ENCODE peak calls at places on chromosomes 12 and 14, in four cellular contexts. Q is mammary epithelial cell, G is fibroblast of lung, X is mucosa of descending colon. Y is an unnamed sample.

GRCh38 chr14:38198425-38198824 is 9.3 kb upstream of the SSTR1 start:
- DNase-seq in G (peak; percentile 12), Q (no peak), X (no peak), Y (no peak)

GRCh38 chr12:5000658-5001390 is 42.9 kb upstream of the KCNA5 start:
- DNase-seq in Q (no peak), X (no peak), G (no peak), Y (no peak)

GRCh38 chr12:122062832-122063690 is 15.5 kb upstream of the MLXIP start:
- DNase-seq in X (no peak), Q (peak; percentile 76), G (peak; percentile 61), Y (peak; percentile 82)

GRCh38 chr12:59459966-59460365 is 135.9 kb upstream of the SLC16A7 start:
- DNase-seq in G (peak; percentile 65), Q (peak; percentile 37), X (no peak), Y (peak; percentile 34)

GRCh38 chr12:105418232-105418631 is 87.7 kb downstream of the C12orf75 start:
- DNase-seq in Q (peak; percentile 83), G (peak; percentile 96), X (no peak), Y (peak; percentile 98)

GRCh38 chr14:106080922-106081321 is 554.5 kb downstream of the TMEM121 start:
- DNase-seq in Q (no peak), X (no peak), G (no peak), Y (no peak)

GRCh38 chr12:97957109-97957508 is 494.5 kb downstream of the RMST start:
- DNase-seq in Q (no peak), X (no peak), G (no peak), Y (no peak)

GRCh38 chr12:131513606-131514005 is 197.3 kb upstream of the SFSWAP start:
- DNase-seq in G (no peak), Q (no peak), X (no peak), Y (no peak)

GRCh38 chr12:115388139-115388538 is 704.2 kb upstream of the TBX3 start:
- DNase-seq in X (no peak), Q (no peak), G (no peak), Y (no peak)

GRCh38 chr12:30753761-30754382 is 879 bp downstream of the CAPRIN2 start:
- DNase-seq in X (no peak), Q (peak; percentile 35), G (peak; percentile 56), Y (peak; percentile 26)

GRCh38 chr14:52862652-52863338 is 71.4 kb upstream of the GNPNAT1 start:
- DNase-seq in G (peak; percentile 85), X (no peak), Q (peak; percentile 35), Y (no peak)

GRCh38 chr12:6963741-6964446 is 6.6 kb downstream of the PHB2 start:
- DNase-seq in X (peak; percentile 77), G (no peak), Q (no peak), Y (no peak)

GRCh38 chr14:81485372-81485771 is 48.3 kb downstream of the SEL1L start:
- DNase-seq in G (no peak), X (no peak), Q (no peak), Y (no peak)

GRCh38 chr12:60266381-60266852 is 670.6 kb downstream of the SLC16A7 start:
- DNase-seq in Q (peak; percentile 74), G (peak; percentile 88), X (no peak), Y (no peak)

GRCh38 chr14:65933400-65934068 is 521.0 kb downstream of the FUT8 start:
- DNase-seq in X (no peak), G (no peak), Q (no peak), Y (no peak)

GRCh38 chr14:24439830-24440605 is 2.6 kb downstream of the SDR39U1 start:
- DNase-seq in G (no peak), Q (no peak), X (no peak), Y (no peak)

GRCh38 chr14:22089940-22090339 is 416.3 kb upstream of the OR4E1 start:
- DNase-seq in Q (no peak), X (no peak), G (no peak), Y (no peak)

GRCh38 chr14:21098134-21098891 is at the start of gene ZNF219:
- DNase-seq in Q (peak; percentile 74), X (peak; percentile 75), G (peak; percentile 48), Y (peak; percentile 76)

GRCh38 chr12:120692524-120693033 is 5.6 kb downstream of the MLEC start:
- DNase-seq in X (no peak), G (peak; percentile 12), Q (no peak), Y (no peak)

GRCh38 chr14:90506748-90507147 is 109.9 kb downstream of the CALM1 start:
- DNase-seq in X (no peak), Q (no peak), G (no peak), Y (no peak)

GRCh38 chr14:97368900-97369564 is 571.9 kb downstream of the VRK1 start:
- DNase-seq in Q (no peak), G (no peak), X (no peak), Y (no peak)

GRCh38 chr14:103887557-103888115 is 40.3 kb upstream of the PPP1R13B start:
- DNase-seq in X (no peak), Q (no peak), G (no peak), Y (no peak)

GRCh38 chr12:103814436-103814835 is 26.6 kb downstream of the NT5DC3 start:
- DNase-seq in Q (no peak), G (peak; percentile 52), X (no peak), Y (no peak)

GRCh38 chr12:22981711-22982110 is 356.7 kb downstream of the ETNK1 start:
- DNase-seq in G (peak; percentile 24), X (no peak), Q (peak; percentile 15), Y (peak; percentile 29)

GRCh38 chr14:36942522-36943245 is 229.7 kb downstream of the SLC25A21 start:
- DNase-seq in G (peak; percentile 56), Q (peak; percentile 62), X (no peak), Y (no peak)

GRCh38 chr14:85387181-85387580 is 142.8 kb upstream of the FLRT2 start:
- DNase-seq in G (no peak), Q (peak; percentile 4), X (no peak), Y (peak; percentile 3)

GRCh38 chr14:62763951-62764350 is 281.3 kb downstream of the KCNH5 start:
- DNase-seq in G (peak; percentile 65), X (no peak), Q (no peak), Y (no peak)

GRCh38 chr12:29709056-29709455 is 74.7 kb downstream of the TMTC1 start:
- DNase-seq in Q (no peak), G (peak; percentile 21), X (no peak), Y (no peak)

GRCh38 chr12:132373967-132374820 is 44.8 kb upstream of the GALNT9 start:
- DNase-seq in Q (no peak), G (no peak), X (peak; percentile 27), Y (no peak)

GRCh38 chr12:31317471-31318397 is 8.2 kb downstream of the SINHCAF start:
- DNase-seq in X (no peak), Q (peak; percentile 33), G (peak; percentile 35), Y (peak; percentile 25)

GRCh38 chr14:26905219-26905618 is 307.4 kb upstream of the NOVA1 start:
- DNase-seq in G (no peak), Q (no peak), X (no peak), Y (no peak)

GRCh38 chr14:104223810-104224515 is 85.6 kb downstream of the KIF26A start:
- DNase-seq in Q (no peak), X (peak; percentile 42), G (no peak), Y (no peak)

GRCh38 chr14:102949801-102950451 is 27.5 kb downstream of the AMN start:
- DNase-seq in G (peak; percentile 32), Q (no peak), X (peak; percentile 48), Y (no peak)

DNA sequence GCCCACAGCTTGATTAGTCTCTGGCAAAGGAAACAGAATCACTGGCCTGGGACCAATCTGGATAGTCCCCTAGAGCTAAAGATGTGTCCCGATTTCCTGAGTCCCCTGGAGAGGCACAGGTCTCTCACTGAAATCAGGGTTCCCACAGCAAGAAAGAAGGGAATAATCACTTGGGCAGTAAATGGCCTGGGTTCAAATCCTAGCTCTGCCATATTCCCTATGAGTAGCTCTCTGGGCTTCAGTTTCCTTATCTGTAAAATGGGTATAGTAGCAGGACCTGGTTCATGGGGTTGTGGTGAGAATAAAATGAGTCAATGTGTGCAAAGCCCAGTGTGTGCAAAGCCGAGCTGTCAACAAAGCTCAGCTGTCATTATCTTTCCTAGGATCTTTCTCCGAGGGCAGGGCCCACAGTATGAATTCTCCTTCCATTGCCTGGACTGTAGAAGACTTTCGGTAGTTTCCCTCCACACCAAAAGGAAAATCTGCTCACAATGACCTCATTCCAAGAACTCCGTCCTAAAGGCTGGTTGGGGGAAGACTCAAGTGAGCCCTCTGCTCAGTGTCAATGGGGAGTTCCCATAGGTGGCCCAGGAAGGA is 12.6 kb upstream of the NCOR2 start:
- DNase-seq in G (no peak), Q (no peak), X (no peak), Y (no peak)
- H3K4me1 ChIP-seq in G (no peaks in the 10 kb centered on the region), Q (peaks cover 24% of the 10 kb centered on the region), X (no peaks in the 10 kb centered on the region), Y (peaks cover 22% of the 10 kb centered on the region)

GRCh38 chr12:57775044-57775443 is 2.6 kb downstream of the EEF1AKMT3 start:
- DNase-seq in X (no peak), Q (no peak), G (no peak), Y (no peak)
- H3K4me1 ChIP-seq in X (peaks cover 14% of the 10 kb centered on the region), Q (peaks cover 15% of the 10 kb centered on the region), G (peaks cover 7% of the 10 kb centered on the region), Y (no peaks in the 10 kb centered on the region)

GRCh38 chr14:100239840-100240724 is 1.1 kb downstream of the YY1 start:
- DNase-seq in Q (peak; percentile 93), X (peak; percentile 92), G (peak; percentile 97), Y (peak; percentile 73)

GRCh38 chr14:100240725-100241032 is 1.7 kb downstream of the YY1 start:
- DNase-seq in Q (no peak), G (no peak), X (no peak), Y (no peak)

GRCh38 chr14:100238419-100239199 is at the start of gene YY1:
- DNase-seq in X (peak; percentile 100), G (peak; percentile 95), Q (peak; percentile 98), Y (peak; percentile 93)

GRCh38 chr14:100237735-100238418 is 1.1 kb upstream of the YY1 start:
- DNase-seq in X (peak; percentile 71), Q (peak; percentile 62), G (peak; percentile 29), Y (no peak)

DNA sequence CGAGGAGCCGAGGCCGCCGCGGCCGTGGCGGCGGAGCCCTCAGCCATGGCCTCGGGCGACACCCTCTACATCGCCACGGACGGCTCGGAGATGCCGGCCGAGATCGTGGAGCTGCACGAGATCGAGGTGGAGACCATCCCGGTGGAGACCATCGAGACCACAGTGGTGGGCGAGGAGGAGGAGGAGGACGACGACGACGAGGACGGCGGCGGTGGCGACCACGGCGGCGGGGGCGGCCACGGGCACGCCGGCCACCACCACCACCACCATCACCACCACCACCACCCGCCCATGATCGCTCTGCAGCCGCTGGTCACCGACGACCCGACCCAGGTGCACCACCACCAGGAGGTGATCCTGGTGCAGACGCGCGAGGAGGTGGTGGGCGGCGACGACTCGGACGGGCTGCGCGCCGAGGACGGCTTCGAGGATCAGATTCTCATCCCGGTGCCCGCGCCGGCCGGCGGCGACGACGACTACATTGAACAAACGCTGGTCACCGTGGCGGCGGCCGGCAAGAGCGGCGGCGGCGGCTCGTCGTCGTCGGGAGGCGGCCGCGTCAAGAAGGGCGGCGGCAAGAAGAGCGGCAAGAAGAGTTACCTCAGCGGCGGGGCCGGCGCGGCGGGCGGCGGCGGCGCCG is 376 bp downstream of the YY1 start:
- DNase-seq in X (peak; percentile 78), G (no peak), Q (no peak), Y (no peak)
- H3K4me1 ChIP-seq in X (peaks cover 36% of the 10 kb centered on the region), G (peaks cover 10% of the 10 kb centered on the region), Q (peaks cover 13% of the 10 kb centered on the region), Y (peaks cover 18% of the 10 kb centered on the region)

DNA sequence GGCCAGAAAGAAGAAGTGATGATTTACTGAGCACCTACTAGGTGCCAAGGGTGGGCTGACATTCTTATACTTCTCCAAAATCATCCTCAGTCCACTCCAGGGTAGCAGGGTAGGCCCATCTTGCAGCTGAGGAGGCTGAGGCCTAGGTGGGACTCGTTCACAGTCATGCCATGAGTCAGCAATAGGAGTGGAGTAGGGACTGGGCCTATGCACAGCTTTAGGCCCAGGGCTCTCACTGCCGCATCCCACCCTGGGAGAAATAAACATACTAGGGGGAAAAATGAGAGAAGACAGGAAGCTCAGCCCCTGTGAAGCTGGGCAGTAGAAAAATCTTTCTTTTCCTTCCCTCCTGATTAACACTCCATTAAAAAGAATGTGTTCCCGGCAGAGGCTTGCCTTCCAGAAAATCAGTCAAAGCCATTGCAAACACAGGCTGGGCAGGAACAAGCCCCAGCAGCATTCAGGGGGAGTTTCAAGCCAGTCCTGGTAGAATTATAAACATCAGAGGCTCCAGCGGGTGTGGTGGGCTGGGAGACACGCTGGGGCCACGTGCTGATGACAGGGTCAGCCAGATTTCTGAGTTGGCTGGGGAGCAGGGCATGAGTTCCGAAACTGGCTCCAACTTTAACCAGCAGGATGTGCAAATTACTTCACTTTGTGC is 1.8 kb downstream of the HSPB8 start:
- DNase-seq in G (peak; percentile 74), X (peak; percentile 54), Q (no peak), Y (peak; percentile 23)
- H3K4me1 ChIP-seq in G (peaks cover 17% of the 10 kb centered on the region), X (peaks cover 2% of the 10 kb centered on the region), Q (no peaks in the 10 kb centered on the region), Y (peaks cover 4% of the 10 kb centered on the region)